ENCODE peak calls at places on chromosome 16, in four cellular contexts. R is SK-N-SH, L is K562, V is HCT116. Z is an unnamed sample.

GRCh38 chr16:50389900-50390896 is 21.4 kb upstream of the BRD7 start:
- DNase-seq in L (no peak), V (no peak), R (peak; percentile 61), Z (no peak)

GRCh38 chr16:78505544-78506371 is 406.3 kb downstream of the WWOX start:
- DNase-seq in R (no peak), V (no peak), L (no peak), Z (peak; percentile 80)

GRCh38 chr16:84268661-84269060 is 26.0 kb upstream of the WFDC1 start:
- DNase-seq in V (no peak), L (no peak), R (no peak), Z (no peak)

GRCh38 chr16:75096730-75097129 is 19.9 kb downstream of the LDHD start:
- DNase-seq in V (peak; percentile 63), L (peak; percentile 62), R (peak; percentile 44), Z (no peak)

GRCh38 chr16:529012-529575 is 1.6 kb downstream of the CAPN15 start:
- DNase-seq in V (no peak), L (no peak), R (no peak), Z (no peak)

GRCh38 chr16:85475233-85475632 is 137.9 kb upstream of the GSE1 start:
- DNase-seq in L (no peak), V (no peak), R (peak; percentile 75), Z (no peak)

GRCh38 chr16:68760671-68761275 is 23.7 kb downstream of the CDH1 start:
- DNase-seq in L (peak; percentile 45), R (no peak), V (no peak), Z (peak; percentile 87)

GRCh38 chr16:19502395-19503131 is 19.3 kb downstream of the GDE1 start:
- DNase-seq in L (peak; percentile 70), R (peak; percentile 66), V (peak; percentile 73), Z (peak; percentile 84)

GRCh38 chr16:78727536-78727935 is 628.1 kb downstream of the WWOX start:
- DNase-seq in V (no peak), L (no peak), R (no peak), Z (peak; percentile 73)

GRCh38 chr16:78324649-78325274 is 225.3 kb downstream of the WWOX start:
- DNase-seq in L (peak; percentile 3), V (no peak), R (no peak), Z (peak; percentile 16)

GRCh38 chr16:50152807-50153647 is at the start of gene TENT4B:
- DNase-seq in R (peak; percentile 99), V (peak; percentile 61), L (peak; percentile 97), Z (peak; percentile 62)

GRCh38 chr16:88088161-88088581 is 136.9 kb downstream of the BANP start:
- DNase-seq in R (no peak), V (no peak), L (no peak), Z (no peak)

GRCh38 chr16:28012031-28012445 is 51.5 kb downstream of the GSG1L start:
- DNase-seq in R (no peak), V (no peak), L (peak; percentile 19), Z (no peak)

GRCh38 chr16:13919330-13919682 is 648 bp upstream of the ERCC4 start:
- DNase-seq in L (peak; percentile 57), R (peak; percentile 40), V (peak; percentile 51), Z (peak; percentile 70)
- TF ChIP-seq ELF1 in L (no peak), R (no peak), V (no peak), Z (no peak)

GRCh38 chr16:20683812-20684211 is 13.7 kb downstream of the ACSM1 start:
- DNase-seq in R (no peak), L (no peak), V (no peak), Z (no peak)
- TF ChIP-seq ELF1 in R (no peak), L (no peak), V (no peak), Z (no peak)

GRCh38 chr16:4190934-4191333 is 50.9 kb downstream of the SRL start:
- DNase-seq in V (no peak), R (no peak), L (no peak), Z (no peak)

GRCh38 chr16:4190086-4190485 is 51.8 kb downstream of the SRL start:
- DNase-seq in V (no peak), L (no peak), R (no peak), Z (no peak)

GRCh38 chr16:4193920-4194319 is 48.0 kb downstream of the SRL start:
- DNase-seq in L (no peak), R (no peak), V (no peak), Z (no peak)

GRCh38 chr16:4192206-4192605 is 49.7 kb downstream of the SRL start:
- DNase-seq in V (no peak), L (no peak), R (no peak), Z (no peak)

DNA sequence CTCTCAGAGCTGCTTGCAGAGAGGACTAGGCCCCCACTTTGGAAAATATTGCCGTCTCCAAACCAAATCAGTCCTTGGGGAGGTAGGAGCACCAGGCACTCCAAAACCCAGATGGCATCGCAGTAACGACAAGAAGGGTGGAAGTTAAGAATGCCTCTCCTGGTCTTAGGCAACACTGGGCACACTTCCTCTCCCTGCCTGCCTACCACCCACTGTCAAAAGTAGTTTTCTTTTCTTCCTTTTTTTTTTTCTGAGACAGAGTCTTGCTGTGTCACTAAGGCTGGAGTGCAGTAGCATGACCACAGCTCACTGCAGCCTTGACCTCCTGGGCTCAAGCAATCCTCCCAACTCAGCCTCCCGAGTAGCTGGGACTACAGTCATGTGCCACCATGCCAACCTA is 47.2 kb downstream of the SRL start:
- DNase-seq in V (no peak), R (no peak), L (no peak), Z (no peak)
- TF ChIP-seq ELF1 in V (no peak), R (no peak), L (no peak), Z (no peak)

DNA sequence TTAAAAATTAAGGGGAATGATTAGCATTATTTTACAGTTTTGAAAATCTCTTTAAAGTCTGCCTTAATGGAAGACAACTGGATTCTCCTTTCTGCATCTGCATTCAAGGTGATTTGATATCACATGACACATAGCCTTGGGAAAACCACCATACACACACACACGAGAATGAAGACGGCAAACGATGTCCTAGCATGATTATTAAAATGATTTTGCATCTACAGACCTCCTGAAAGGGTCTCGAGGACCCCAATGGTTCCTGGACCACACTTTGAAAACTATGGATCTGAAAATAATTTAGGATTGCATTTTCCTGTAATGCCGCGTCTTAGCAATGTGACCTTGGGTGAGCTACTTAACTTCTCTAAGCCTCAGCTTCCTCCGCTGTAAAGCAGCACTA is 11.8 kb upstream of the CHST4 start:
- DNase-seq in L (no peak), V (no peak), R (no peak), Z (no peak)
- TF ChIP-seq ELF1 in L (no peak), V (no peak), R (no peak), Z (no peak)

DNA sequence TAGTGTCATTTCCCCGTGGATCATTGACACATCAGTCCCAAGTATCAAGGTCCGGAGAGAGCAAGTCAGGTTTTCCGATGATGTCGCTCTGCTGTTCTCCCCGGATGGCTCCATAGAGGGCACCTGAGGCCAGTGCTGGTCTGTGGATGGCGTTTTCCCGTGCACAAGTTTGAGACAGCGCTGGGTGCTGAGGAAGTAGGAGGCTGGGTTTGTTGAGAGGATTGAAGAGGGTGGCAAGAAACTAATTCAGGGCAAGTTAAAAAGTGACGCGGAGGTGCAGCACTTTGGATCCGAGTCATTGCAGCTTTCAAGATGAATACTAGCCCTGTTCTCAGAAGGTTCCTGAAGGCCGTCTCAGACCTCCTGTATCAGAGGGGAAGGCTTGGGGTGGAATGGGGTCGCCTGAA is 7.7 kb downstream of the NUBP1 start:
- DNase-seq in R (peak; percentile 51), L (no peak), V (no peak), Z (peak; percentile 42)
- TF ChIP-seq ELF1 in R (no peak), L (no peak), V (no peak), Z (no peak)

GRCh38 chr16:53546988-53547391 is 44.0 kb upstream of the AKTIP start:
- DNase-seq in R (no peak), L (peak; percentile 36), V (peak; percentile 15), Z (peak; percentile 59)

GRCh38 chr16:53542283-53542682 is 39.3 kb upstream of the AKTIP start:
- DNase-seq in V (no peak), R (no peak), L (no peak), Z (no peak)

GRCh38 chr16:53537591-53537990 is 34.6 kb upstream of the AKTIP start:
- DNase-seq in V (no peak), R (no peak), L (no peak), Z (no peak)

GRCh38 chr16:53545433-53545832 is 42.4 kb upstream of the AKTIP start:
- DNase-seq in R (no peak), L (no peak), V (no peak), Z (peak; percentile 18)

GRCh38 chr16:53541326-53541725 is 38.3 kb upstream of the AKTIP start:
- DNase-seq in V (no peak), L (no peak), R (no peak), Z (no peak)
- TF ChIP-seq ELF1 in V (no peak), L (no peak), R (no peak), Z (no peak)

GRCh38 chr16:55406651-55407050 is 72.3 kb upstream of the MMP2 start:
- DNase-seq in L (no peak), R (no peak), V (no peak), Z (no peak)
- TF ChIP-seq ELF1 in L (no peak), R (no peak), V (no peak), Z (no peak)

GRCh38 chr16:22630242-22630641 is 119.6 kb downstream of the NPIPB5 start:
- DNase-seq in V (no peak), R (no peak), L (no peak), Z (no peak)
- TF ChIP-seq ELF1 in V (no peak), R (no peak), L (no peak), Z (no peak)